ENCODE peak calls at places on chromosome 4, in four cellular contexts. L is NCI-H1105, I is Panc1, T is GM12865. Z is an unnamed sample.

GRCh38 chr4:108171541-108172230 is 3.0 kb upstream of the LEF1 start:
- DNase-seq in L (no peak), I (no peak), T (peak), Z (no peak)

GRCh38 chr4:70863099-70863790 is 23.6 kb upstream of the GRSF1 start:
- DNase-seq in L (no peak), I (no peak), T (peak), Z (no peak)

GRCh38 chr4:110033994-110034393 is 121.3 kb downstream of the EGF start:
- DNase-seq in L (no peak), I (no peak), T (peak), Z (no peak)

GRCh38 chr4:1347410-1347864 is 429 bp downstream of the UVSSA start:
- DNase-seq in L (no peak), I (no peak), T (peak), Z (no peak)

GRCh38 chr4:58313444-58313843 is 1203.3 kb upstream of the IGFBP7 start:
- DNase-seq in L (no peak), I (no peak), T (no peak), Z (no peak)

GRCh38 chr4:64756016-64756415 is 346.8 kb upstream of the TECRL start:
- DNase-seq in L (no peak), I (no peak), T (no peak), Z (no peak)

GRCh38 chr4:81040175-81040659 is 9.7 kb downstream of the BMP3 start:
- DNase-seq in L (no peak), I (no peak), T (peak), Z (no peak)

GRCh38 chr4:52868138-52868537 is 6.0 kb downstream of the RASL11B start:
- DNase-seq in L (no peak), I (no peak), T (no peak), Z (no peak)

GRCh38 chr4:85445058-85445639 is 29.8 kb upstream of the ARHGAP24 start:
- DNase-seq in L (no peak), I (no peak), T (no peak), Z (no peak)

GRCh38 chr4:106541253-106541652 is 172.7 kb upstream of the GIMD1 start:
- DNase-seq in L (no peak), I (no peak), T (no peak), Z (no peak)

GRCh38 chr4:70505152-70505748 is 13.1 kb upstream of the AMTN start:
- DNase-seq in L (peak), I (peak), T (peak), Z (peak)

GRCh38 chr4:173522160-173522873 is 7.7 kb downstream of the HAND2 start:
- DNase-seq in L (no peak), I (no peak), T (no peak), Z (no peak)

GRCh38 chr4:9765091-9765490 is 16.3 kb upstream of the DRD5 start:
- DNase-seq in L (no peak), I (peak), T (peak), Z (peak)

GRCh38 chr4:8644461-8644891 is 51.9 kb downstream of the CPZ start:
- DNase-seq in L (no peak), I (no peak), T (no peak), Z (no peak)

GRCh38 chr4:37648084-37648817 is 37.9 kb downstream of the RELL1 start:
- DNase-seq in L (no peak), I (peak), T (no peak), Z (peak)

GRCh38 chr4:1154523-1155182 is 17.7 kb downstream of the SPON2 start:
- DNase-seq in L (peak), I (no peak), T (no peak), Z (no peak)

GRCh38 chr4:25213327-25213979 is 20.4 kb upstream of the PI4K2B start:
- DNase-seq in L (no peak), I (no peak), T (no peak), Z (no peak)

GRCh38 chr4:182978152-182978827 is 61.1 kb upstream of the DCTD start:
- DNase-seq in L (no peak), I (no peak), T (peak), Z (no peak)

GRCh38 chr4:187480146-187481145 is 515.1 kb upstream of the ZFP42 start:
- DNase-seq in L (no peak), I (no peak), T (no peak), Z (no peak)

GRCh38 chr4:174394915-174395314 is 111.2 kb downstream of the CEP44 start:
- DNase-seq in L (no peak), I (no peak), T (no peak), Z (no peak)

GRCh38 chr4:168337550-168337940 is 19.0 kb upstream of the DDX60 start:
- DNase-seq in L (no peak), I (no peak), T (no peak), Z (no peak)

GRCh38 chr4:148444296-148445070 is 2.3 kb upstream of the NR3C2 start:
- DNase-seq in L (no peak), I (no peak), T (peak), Z (no peak)

GRCh38 chr4:80577991-80578390 is 242.5 kb downstream of the CFAP299 start:
- DNase-seq in L (no peak), I (no peak), T (no peak), Z (no peak)

GRCh38 chr4:88698539-88698938 is 910 bp upstream of the NAP1L5 start:
- DNase-seq in L (no peak), I (no peak), T (no peak), Z (no peak)

GRCh38 chr4:169270156-169270809 is 473 bp downstream of the SH3RF1 start:
- DNase-seq in L (peak), I (no peak), T (peak), Z (no peak)

GRCh38 chr4:83905952-83906351 is 370.0 kb downstream of the GPAT3 start:
- DNase-seq in L (peak), I (no peak), T (peak), Z (no peak)

GRCh38 chr4:125187221-125187620 is 127.5 kb upstream of the FAT4 start:
- DNase-seq in L (no peak), I (no peak), T (no peak), Z (no peak)

GRCh38 chr4:158805628-158806471 is 37.0 kb downstream of the FNIP2 start:
- DNase-seq in L (no peak), I (no peak), T (no peak), Z (no peak)

GRCh38 chr4:159185593-159186023 is 82.7 kb downstream of the RAPGEF2 start:
- DNase-seq in L (no peak), I (no peak), T (no peak), Z (no peak)

GRCh38 chr4:133390198-133390855 is 241.2 kb downstream of the PCDH10 start:
- DNase-seq in L (no peak), I (no peak), T (peak), Z (no peak)

GRCh38 chr4:152258804-152259708 is 276.8 kb downstream of the FBXW7 start:
- DNase-seq in L (no peak), I (no peak), T (no peak), Z (peak)

GRCh38 chr4:72592076-72592475 is 23.1 kb upstream of the ADAMTS3 start:
- DNase-seq in L (no peak), I (no peak), T (no peak), Z (no peak)